ENCODE peak calls at places on chromosomes 16 and 17, in four cellular contexts. A is cardiac muscle cell, H is NCI-H2081, R is AG09319. I is an unnamed sample.

GRCh38 chr16:89505204-89506112 is 2.7 kb upstream of the SPG7 start:
- DNase-seq in A (peak), H (no peak), R (no peak), I (peak)

GRCh38 chr17:75729351-75729750 is 8.1 kb downstream of the ITGB4 start:
- DNase-seq in A (no peak), H (no peak), R (no peak), I (no peak)

GRCh38 chr17:44209786-44210341 is 9.6 kb downstream of the UBTF start:
- DNase-seq in A (no peak), H (no peak), R (no peak), I (no peak)

GRCh38 chr17:76871668-76872067 is 3.5 kb downstream of the MGAT5B start:
- DNase-seq in A (no peak), H (no peak), R (no peak), I (no peak)

GRCh38 chr16:88328313-88328660 is 54.5 kb upstream of the ZNF469 start:
- DNase-seq in A (no peak), H (no peak), R (no peak), I (no peak)

GRCh38 chr16:74275031-74275636 is 21.5 kb upstream of the PSMD7 start:
- DNase-seq in A (peak), H (peak), R (no peak), I (peak)

GRCh38 chr17:47813077-47813476 is 8.5 kb downstream of the OSBPL7 start:
- DNase-seq in A (no peak), H (no peak), R (no peak), I (no peak)

GRCh38 chr16:84278333-84278732 is 16.3 kb upstream of the WFDC1 start:
- DNase-seq in A (no peak), H (no peak), R (no peak), I (peak)

GRCh38 chr17:69492410-69493071 is 78.0 kb downstream of the MAP2K6 start:
- DNase-seq in A (peak), H (no peak), R (peak), I (no peak)

GRCh38 chr17:82882715-82883446 is 43.1 kb upstream of the ZNF750 start:
- DNase-seq in A (no peak), H (no peak), R (no peak), I (no peak)